ENCODE peak calls at places on chromosome 18, in ten cellular contexts. One of them, this sample, is unnamed.

GRCh38 chr18:62437520-62438329 is 85.1 kb upstream of the ZCCHC2 start:
- DNase-seq in brain microvascular endothelial cell: no peak
- DNase-seq in PC-9: no peak
- DNase-seq in HCT116: no peak
- DNase-seq in HFF-Myc: no peak
- DNase-seq in neural progenitor cell: no peak
- DNase-seq in skeletal muscle cell: no peak
- DNase-seq in neuronal stem cell: no peak
- DNase-seq in right lobe of liver: peak; percentile 76
- DNase-seq in fibroblast of lung: no peak
- DNase-seq in this sample: no peak

GRCh38 chr18:79926715-79927596 is 24.5 kb downstream of the SLC66A2 start:
- DNase-seq in brain microvascular endothelial cell: no peak
- DNase-seq in PC-9: no peak
- DNase-seq in HCT116: no peak
- DNase-seq in HFF-Myc: no peak
- DNase-seq in neural progenitor cell: peak; percentile 79
- DNase-seq in skeletal muscle cell: no peak
- DNase-seq in neuronal stem cell: no peak
- DNase-seq in right lobe of liver: no peak
- DNase-seq in fibroblast of lung: no peak
- DNase-seq in this sample: peak; percentile 24

GRCh38 chr18:78242307-78242643 is 737.3 kb upstream of the SALL3 start:
- DNase-seq in brain microvascular endothelial cell: no peak
- DNase-seq in PC-9: no peak
- DNase-seq in HCT116: no peak
- DNase-seq in HFF-Myc: no peak
- DNase-seq in neural progenitor cell: no peak
- DNase-seq in skeletal muscle cell: no peak
- DNase-seq in neuronal stem cell: no peak
- DNase-seq in right lobe of liver: no peak
- DNase-seq in fibroblast of lung: no peak
- DNase-seq in this sample: peak; percentile 55

GRCh38 chr18:46433121-46433826 is 223.7 kb downstream of the LOXHD1 start:
- DNase-seq in brain microvascular endothelial cell: no peak
- DNase-seq in PC-9: no peak
- DNase-seq in HCT116: no peak
- DNase-seq in HFF-Myc: no peak
- DNase-seq in neural progenitor cell: peak; percentile 65
- DNase-seq in skeletal muscle cell: no peak
- DNase-seq in neuronal stem cell: no peak
- DNase-seq in right lobe of liver: no peak
- DNase-seq in fibroblast of lung: no peak
- DNase-seq in this sample: no peak

GRCh38 chr18:59848002-59848401 is 51.8 kb upstream of the PMAIP1 start:
- DNase-seq in brain microvascular endothelial cell: no peak
- DNase-seq in PC-9: no peak
- DNase-seq in HCT116: no peak
- DNase-seq in HFF-Myc: no peak
- DNase-seq in neural progenitor cell: no peak
- DNase-seq in skeletal muscle cell: no peak
- DNase-seq in neuronal stem cell: no peak
- DNase-seq in right lobe of liver: no peak
- DNase-seq in fibroblast of lung: no peak
- DNase-seq in this sample: no peak

GRCh38 chr18:574456-575228 is 5.5 kb upstream of the CETN1 start:
- DNase-seq in brain microvascular endothelial cell: no peak
- DNase-seq in PC-9: no peak
- DNase-seq in HCT116: no peak
- DNase-seq in HFF-Myc: no peak
- DNase-seq in neural progenitor cell: peak; percentile 38
- DNase-seq in skeletal muscle cell: no peak
- DNase-seq in neuronal stem cell: no peak
- DNase-seq in right lobe of liver: no peak
- DNase-seq in fibroblast of lung: no peak
- DNase-seq in this sample: no peak

GRCh38 chr18:49849331-49850217 is 36.2 kb upstream of the ACAA2 start:
- DNase-seq in brain microvascular endothelial cell: peak; percentile 82
- DNase-seq in PC-9: peak; percentile 93
- DNase-seq in HCT116: peak; percentile 96
- DNase-seq in HFF-Myc: peak; percentile 97
- DNase-seq in neural progenitor cell: peak; percentile 53
- DNase-seq in skeletal muscle cell: peak; percentile 71
- DNase-seq in neuronal stem cell: peak; percentile 17
- DNase-seq in right lobe of liver: peak; percentile 18
- DNase-seq in fibroblast of lung: peak; percentile 94
- DNase-seq in this sample: no peak

GRCh38 chr18:23703057-23703986 is 14.1 kb downstream of the LAMA3 start:
- DNase-seq in brain microvascular endothelial cell: peak; percentile 81
- DNase-seq in PC-9: no peak
- DNase-seq in HCT116: peak; percentile 71
- DNase-seq in HFF-Myc: peak; percentile 59
- DNase-seq in neural progenitor cell: peak; percentile 49
- DNase-seq in skeletal muscle cell: peak; percentile 44
- DNase-seq in neuronal stem cell: no peak
- DNase-seq in right lobe of liver: peak; percentile 45
- DNase-seq in fibroblast of lung: peak; percentile 59
- DNase-seq in this sample: no peak

GRCh38 chr18:57813245-57813644 is 10.1 kb upstream of the ATP8B1 start:
- DNase-seq in brain microvascular endothelial cell: peak; percentile 94
- DNase-seq in PC-9: no peak
- DNase-seq in HCT116: peak; percentile 31
- DNase-seq in HFF-Myc: peak; percentile 94
- DNase-seq in neural progenitor cell: no peak
- DNase-seq in skeletal muscle cell: peak; percentile 66
- DNase-seq in neuronal stem cell: no peak
- DNase-seq in right lobe of liver: no peak
- DNase-seq in fibroblast of lung: peak; percentile 100
- DNase-seq in this sample: no peak

GRCh38 chr18:22238036-22238435 is 68.6 kb downstream of the GATA6 start:
- DNase-seq in brain microvascular endothelial cell: no peak
- DNase-seq in PC-9: no peak
- DNase-seq in HCT116: no peak
- DNase-seq in HFF-Myc: no peak
- DNase-seq in neural progenitor cell: no peak
- DNase-seq in skeletal muscle cell: no peak
- DNase-seq in neuronal stem cell: no peak
- DNase-seq in right lobe of liver: no peak
- DNase-seq in fibroblast of lung: no peak
- DNase-seq in this sample: no peak

GRCh38 chr18:22241806-22242440 is 72.5 kb downstream of the GATA6 start:
- DNase-seq in brain microvascular endothelial cell: no peak
- DNase-seq in PC-9: no peak
- DNase-seq in HCT116: no peak
- DNase-seq in HFF-Myc: no peak
- DNase-seq in neural progenitor cell: no peak
- DNase-seq in skeletal muscle cell: no peak
- DNase-seq in neuronal stem cell: no peak
- DNase-seq in right lobe of liver: no peak
- DNase-seq in fibroblast of lung: no peak
- DNase-seq in this sample: no peak

GRCh38 chr18:22238681-22239080 is 69.3 kb downstream of the GATA6 start:
- DNase-seq in brain microvascular endothelial cell: no peak
- DNase-seq in PC-9: no peak
- DNase-seq in HCT116: no peak
- DNase-seq in HFF-Myc: no peak
- DNase-seq in neural progenitor cell: no peak
- DNase-seq in skeletal muscle cell: no peak
- DNase-seq in neuronal stem cell: no peak
- DNase-seq in right lobe of liver: no peak
- DNase-seq in fibroblast of lung: no peak
- DNase-seq in this sample: no peak

DNA sequence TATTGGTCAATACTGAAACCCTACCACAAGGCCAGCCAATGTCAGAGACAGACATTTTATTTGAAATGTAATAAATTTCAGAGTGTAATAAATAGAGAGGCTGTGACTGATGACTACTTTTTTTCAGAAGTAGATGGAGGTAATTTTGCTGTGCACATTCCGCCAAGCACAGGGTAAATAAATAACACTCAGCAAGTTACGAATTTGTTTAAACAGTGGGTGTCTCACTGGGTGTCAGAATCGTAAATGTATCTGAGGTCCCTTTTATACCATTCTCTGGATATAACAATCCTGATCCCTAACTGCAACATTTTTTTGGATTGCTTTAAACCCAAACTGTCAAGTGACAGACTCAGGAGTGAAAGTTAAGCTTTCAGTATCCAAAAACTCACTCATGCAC is 74.1 kb downstream of the GATA6 start:
- DNase-seq in brain microvascular endothelial cell: no peak
- DNase-seq in PC-9: no peak
- DNase-seq in HCT116: no peak
- DNase-seq in HFF-Myc: no peak
- DNase-seq in neural progenitor cell: no peak
- DNase-seq in skeletal muscle cell: no peak
- DNase-seq in neuronal stem cell: no peak
- DNase-seq in right lobe of liver: no peak
- DNase-seq in fibroblast of lung: no peak
- DNase-seq in this sample: no peak
- H3K4me3 ChIP-seq in brain microvascular endothelial cell: no peak overlapping the region
- H3K4me3 ChIP-seq in PC-9: no peak overlapping the region
- H3K4me3 ChIP-seq in HCT116: no peak overlapping the region
- H3K4me3 ChIP-seq in HFF-Myc: no peak overlapping the region
- H3K4me3 ChIP-seq in neural progenitor cell: no peak overlapping the region
- H3K4me3 ChIP-seq in skeletal muscle cell: no peak overlapping the region
- H3K4me3 ChIP-seq in neuronal stem cell: no peak overlapping the region
- H3K4me3 ChIP-seq in right lobe of liver: no peak overlapping the region
- H3K4me3 ChIP-seq in fibroblast of lung: no peak overlapping the region
- H3K4me3 ChIP-seq in this sample: no peak overlapping the region

DNA sequence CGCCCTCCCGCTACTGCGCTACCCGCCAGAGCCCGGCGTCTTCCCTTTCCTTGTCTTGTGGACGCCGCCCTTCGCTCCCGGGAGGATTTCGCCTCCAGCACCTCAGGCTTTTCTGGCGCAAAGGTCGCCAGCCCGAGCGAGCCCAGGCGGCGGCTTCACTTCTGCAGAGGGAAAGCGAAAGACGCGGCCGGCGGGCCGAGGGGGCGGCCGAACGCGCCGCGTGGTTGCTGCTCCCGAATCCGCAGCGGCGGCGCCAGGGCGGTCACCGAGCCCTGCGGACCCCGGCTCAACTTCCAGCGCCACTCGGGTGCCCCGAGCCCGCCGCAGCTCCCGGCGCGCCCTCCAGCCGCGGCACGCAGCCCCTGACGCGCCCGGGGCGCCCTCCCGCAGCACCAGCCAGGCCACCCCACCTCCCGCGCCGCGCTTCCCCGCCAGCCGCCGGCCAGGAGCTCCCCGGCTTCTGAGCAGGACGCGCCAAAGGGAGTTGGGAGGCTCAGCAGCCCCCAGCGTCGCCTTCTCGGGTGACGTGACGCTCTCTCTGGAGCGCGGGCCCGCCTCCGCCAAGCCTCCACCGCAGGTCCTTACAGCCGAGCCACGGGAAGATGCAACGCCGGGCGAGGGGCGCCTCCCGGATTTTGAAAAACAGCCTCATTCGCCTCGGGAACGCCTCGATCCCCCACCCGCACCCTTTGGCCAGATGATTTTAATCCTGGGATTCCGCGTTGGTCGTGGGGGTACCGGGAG is 84.9 kb upstream of the EPB41L3 start:
- DNase-seq in brain microvascular endothelial cell: no peak
- DNase-seq in PC-9: no peak
- DNase-seq in HCT116: no peak
- DNase-seq in HFF-Myc: no peak
- DNase-seq in neural progenitor cell: peak; percentile 71
- DNase-seq in skeletal muscle cell: no peak
- DNase-seq in neuronal stem cell: peak; percentile 42
- DNase-seq in right lobe of liver: peak; percentile 44
- DNase-seq in fibroblast of lung: peak; percentile 48
- DNase-seq in this sample: peak; percentile 53
- H3K4me3 ChIP-seq in brain microvascular endothelial cell: peak overlapping the region; percentile 61
- H3K4me3 ChIP-seq in PC-9: no peak overlapping the region
- H3K4me3 ChIP-seq in HCT116: no peak overlapping the region
- H3K4me3 ChIP-seq in HFF-Myc: peak overlapping the region; percentile 45
- H3K4me3 ChIP-seq in neural progenitor cell: peak overlapping the region; percentile 73
- H3K4me3 ChIP-seq in skeletal muscle cell: peak overlapping the region; percentile 69
- H3K4me3 ChIP-seq in neuronal stem cell: peak overlapping the region; percentile 41
- H3K4me3 ChIP-seq in right lobe of liver: peak overlapping the region; percentile 53
- H3K4me3 ChIP-seq in fibroblast of lung: peak overlapping the region; percentile 52
- H3K4me3 ChIP-seq in this sample: peak overlapping the region; percentile 59

GRCh38 chr18:67652296-67652695 is 135.8 kb upstream of the DSEL start:
- DNase-seq in brain microvascular endothelial cell: no peak
- DNase-seq in PC-9: no peak
- DNase-seq in HCT116: no peak
- DNase-seq in HFF-Myc: no peak
- DNase-seq in neural progenitor cell: no peak
- DNase-seq in skeletal muscle cell: no peak
- DNase-seq in neuronal stem cell: no peak
- DNase-seq in right lobe of liver: no peak
- DNase-seq in fibroblast of lung: no peak
- DNase-seq in this sample: no peak

GRCh38 chr18:67654101-67654500 is 137.6 kb upstream of the DSEL start:
- DNase-seq in brain microvascular endothelial cell: no peak
- DNase-seq in PC-9: no peak
- DNase-seq in HCT116: no peak
- DNase-seq in HFF-Myc: no peak
- DNase-seq in neural progenitor cell: no peak
- DNase-seq in skeletal muscle cell: no peak
- DNase-seq in neuronal stem cell: no peak
- DNase-seq in right lobe of liver: no peak
- DNase-seq in fibroblast of lung: no peak
- DNase-seq in this sample: no peak

GRCh38 chr18:67646890-67647289 is 130.4 kb upstream of the DSEL start:
- DNase-seq in brain microvascular endothelial cell: no peak
- DNase-seq in PC-9: no peak
- DNase-seq in HCT116: no peak
- DNase-seq in HFF-Myc: no peak
- DNase-seq in neural progenitor cell: no peak
- DNase-seq in skeletal muscle cell: no peak
- DNase-seq in neuronal stem cell: no peak
- DNase-seq in right lobe of liver: peak; percentile 47
- DNase-seq in fibroblast of lung: no peak
- DNase-seq in this sample: no peak

GRCh38 chr18:67651438-67651837 is 134.9 kb upstream of the DSEL start:
- DNase-seq in brain microvascular endothelial cell: no peak
- DNase-seq in PC-9: no peak
- DNase-seq in HCT116: no peak
- DNase-seq in HFF-Myc: no peak
- DNase-seq in neural progenitor cell: no peak
- DNase-seq in skeletal muscle cell: peak; percentile 84
- DNase-seq in neuronal stem cell: no peak
- DNase-seq in right lobe of liver: no peak
- DNase-seq in fibroblast of lung: no peak
- DNase-seq in this sample: no peak

GRCh38 chr18:67650661-67651060 is 134.1 kb upstream of the DSEL start:
- DNase-seq in brain microvascular endothelial cell: no peak
- DNase-seq in PC-9: no peak
- DNase-seq in HCT116: no peak
- DNase-seq in HFF-Myc: no peak
- DNase-seq in neural progenitor cell: no peak
- DNase-seq in skeletal muscle cell: no peak
- DNase-seq in neuronal stem cell: no peak
- DNase-seq in right lobe of liver: no peak
- DNase-seq in fibroblast of lung: no peak
- DNase-seq in this sample: no peak
- H3K4me3 ChIP-seq in brain microvascular endothelial cell: no peak overlapping the region
- H3K4me3 ChIP-seq in PC-9: no peak overlapping the region
- H3K4me3 ChIP-seq in HCT116: no peak overlapping the region
- H3K4me3 ChIP-seq in HFF-Myc: no peak overlapping the region
- H3K4me3 ChIP-seq in neural progenitor cell: no peak overlapping the region
- H3K4me3 ChIP-seq in skeletal muscle cell: no peak overlapping the region
- H3K4me3 ChIP-seq in neuronal stem cell: no peak overlapping the region
- H3K4me3 ChIP-seq in right lobe of liver: no peak overlapping the region
- H3K4me3 ChIP-seq in fibroblast of lung: no peak overlapping the region
- H3K4me3 ChIP-seq in this sample: no peak overlapping the region

GRCh38 chr18:35106013-35106844 is 65.0 kb downstream of the MAPRE2 start:
- DNase-seq in brain microvascular endothelial cell: no peak
- DNase-seq in PC-9: no peak
- DNase-seq in HCT116: no peak
- DNase-seq in HFF-Myc: no peak
- DNase-seq in neural progenitor cell: no peak
- DNase-seq in skeletal muscle cell: no peak
- DNase-seq in neuronal stem cell: no peak
- DNase-seq in right lobe of liver: no peak
- DNase-seq in fibroblast of lung: no peak
- DNase-seq in this sample: no peak
- H3K4me3 ChIP-seq in brain microvascular endothelial cell: no peak overlapping the region
- H3K4me3 ChIP-seq in PC-9: no peak overlapping the region
- H3K4me3 ChIP-seq in HCT116: no peak overlapping the region
- H3K4me3 ChIP-seq in HFF-Myc: no peak overlapping the region
- H3K4me3 ChIP-seq in neural progenitor cell: no peak overlapping the region
- H3K4me3 ChIP-seq in skeletal muscle cell: no peak overlapping the region
- H3K4me3 ChIP-seq in neuronal stem cell: no peak overlapping the region
- H3K4me3 ChIP-seq in right lobe of liver: no peak overlapping the region
- H3K4me3 ChIP-seq in fibroblast of lung: no peak overlapping the region
- H3K4me3 ChIP-seq in this sample: no peak overlapping the region